ENCODE peak calls at places on chromosomes 16 and 17, in six cellular contexts. C, L, G, J, O and Y are unnamed samples.

GRCh38 chr17:44794699-44795413 is 35.2 kb downstream of the GJC1 start:
- DNase-seq in J (no peak), G (no peak), C (no peak), O (no peak), L (peak), Y (no peak)

GRCh38 chr17:16150251-16150859 is 65.0 kb downstream of the NCOR1 start:
- DNase-seq in G (no peak), C (no peak), J (no peak), O (no peak), L (peak), Y (peak)

GRCh38 chr17:39929657-39930407 is 2.3 kb downstream of the LRRC3C start:
- DNase-seq in L (no peak), G (no peak), O (no peak), C (no peak), J (no peak), Y (no peak)

GRCh38 chr16:68200120-68200783 is 35.7 kb downstream of the ESRP2 start:
- DNase-seq in O (no peak), L (no peak), C (no peak), G (no peak), J (no peak), Y (peak)

GRCh38 chr16:57383276-57384247 is 11.3 kb downstream of the CX3CL1 start:
- DNase-seq in L (no peak), O (no peak), C (no peak), J (no peak), G (no peak), Y (no peak)

GRCh38 chr16:2835638-2836493 is 5.8 kb downstream of the ZG16B start:
- DNase-seq in L (peak), O (peak), J (peak), C (no peak), G (peak), Y (no peak)

GRCh38 chr16:57485916-57486857 is at the start of gene DOK4:
- DNase-seq in O (peak), J (peak), C (peak), G (peak), L (no peak), Y (no peak)

GRCh38 chr17:29569245-29569950 is 897 bp downstream of the TP53I13 start:
- DNase-seq in G (no peak), L (no peak), J (no peak), C (no peak), O (peak), Y (no peak)

GRCh38 chr17:31838641-31839225 is 20.3 kb downstream of the COPRS start:
- DNase-seq in L (no peak), G (no peak), C (no peak), O (no peak), J (no peak), Y (no peak)

GRCh38 chr17:32944248-32945020 is 16.5 kb downstream of the TMEM98 start:
- DNase-seq in L (no peak), O (no peak), G (no peak), J (no peak), C (no peak), Y (no peak)

GRCh38 chr17:76204277-76204676 is 36.0 kb downstream of the RNF157 start:
- DNase-seq in J (no peak), L (no peak), G (no peak), C (no peak), O (no peak), Y (no peak)

GRCh38 chr17:80513892-80514291 is 30.7 kb upstream of the RPTOR start:
- DNase-seq in G (no peak), J (no peak), L (no peak), C (no peak), O (no peak), Y (no peak)

GRCh38 chr17:72502940-72503341 is 382.1 kb downstream of the SOX9 start:
- DNase-seq in G (no peak), L (no peak), C (no peak), J (no peak), O (no peak), Y (no peak)

GRCh38 chr17:12256380-12256995 is 235.8 kb downstream of the MAP2K4 start:
- DNase-seq in G (no peak), J (no peak), C (peak), O (no peak), L (peak), Y (peak)

GRCh38 chr17:7324438-7324779 is 4.7 kb downstream of the NEURL4 start:
- DNase-seq in C (no peak), L (no peak), J (no peak), O (no peak), G (no peak), Y (no peak)

GRCh38 chr17:41338961-41339485 is 11.6 kb downstream of the KRT33A start:
- DNase-seq in C (no peak), L (no peak), O (no peak), J (no peak), G (no peak), Y (no peak)

GRCh38 chr17:48890086-48890485 is 2.5 kb upstream of the ATP5MC1 start:
- DNase-seq in G (no peak), L (no peak), O (no peak), C (no peak), J (no peak), Y (no peak)

GRCh38 chr17:43442711-43443110 is 41.1 kb upstream of the DHX8 start:
- DNase-seq in C (no peak), O (no peak), G (no peak), L (no peak), J (no peak), Y (no peak)

GRCh38 chr17:65657251-65657828 is 95.9 kb upstream of the AXIN2 start:
- DNase-seq in J (no peak), O (no peak), L (no peak), C (no peak), G (no peak), Y (no peak)

GRCh38 chr16:1470543-1471251 is 4.1 kb downstream of the CLCN7 start:
- DNase-seq in G (no peak), O (no peak), C (no peak), L (no peak), J (peak), Y (no peak)

GRCh38 chr17:35901776-35902175 is 21.6 kb upstream of the CCL5 start:
- DNase-seq in L (no peak), J (no peak), C (no peak), G (no peak), O (no peak), Y (no peak)

GRCh38 chr16:3591991-3592390 is 14.8 kb upstream of the NLRC3 start:
- DNase-seq in L (no peak), C (no peak), G (no peak), J (no peak), O (no peak), Y (no peak)

GRCh38 chr17:45936610-45937009 is 42.3 kb downstream of the MAPT start:
- DNase-seq in G (no peak), O (no peak), C (no peak), J (no peak), L (no peak), Y (no peak)

GRCh38 chr17:49104511-49105074 is 28.0 kb upstream of the B4GALNT2 start:
- DNase-seq in O (no peak), L (no peak), C (no peak), J (no peak), G (no peak), Y (no peak)

GRCh38 chr17:78774456-78774855 is 7.6 kb downstream of the CYTH1 start:
- DNase-seq in O (no peak), C (no peak), J (no peak), G (no peak), L (no peak), Y (no peak)

DNA sequence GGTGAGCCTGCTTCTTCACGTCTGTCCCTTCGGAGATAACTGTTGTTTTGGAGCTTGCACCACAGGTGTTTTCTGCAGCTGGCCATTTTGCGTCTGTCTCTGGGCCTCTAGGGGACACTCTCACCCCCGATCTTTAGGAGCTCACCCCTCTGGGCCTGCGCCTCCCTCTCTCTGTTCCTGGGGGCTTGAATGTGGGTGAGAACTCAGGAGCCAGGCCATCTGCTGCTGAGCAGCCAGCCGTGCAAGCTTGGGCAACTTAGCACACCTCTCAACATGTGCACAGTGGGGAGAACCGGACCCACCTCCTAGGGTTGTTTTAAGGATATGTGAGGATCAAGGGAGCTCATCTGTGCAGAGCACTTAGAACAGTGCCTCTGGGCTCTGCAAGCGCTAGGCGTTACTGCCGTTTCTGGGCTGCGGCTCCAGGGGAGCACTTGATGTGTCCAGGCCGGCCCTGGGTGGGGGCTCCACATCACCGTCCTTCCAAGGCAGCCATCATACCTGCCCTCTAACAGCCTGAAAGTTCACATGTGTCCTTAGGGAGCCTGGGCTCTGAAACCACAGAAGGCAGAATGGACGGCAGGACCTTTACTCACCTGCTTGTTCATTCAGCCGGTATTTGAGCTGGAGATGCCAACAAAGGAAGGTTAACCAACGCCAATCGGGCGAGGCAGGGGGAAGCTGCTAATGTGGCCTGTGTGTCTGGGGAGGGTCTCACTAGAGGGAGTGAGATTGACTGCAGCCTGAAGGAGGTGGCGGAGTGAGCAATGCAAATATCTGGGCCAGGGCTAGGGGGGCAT is 66.3 kb downstream of the MRC2 start:
- DNase-seq in C (no peak), J (no peak), L (no peak), O (no peak), G (no peak), Y (no peak)
- TF ChIP-seq CTCF in C (no peak), J (no peak), L (no peak), O (no peak), G (no peak), Y (no peak)

DNA sequence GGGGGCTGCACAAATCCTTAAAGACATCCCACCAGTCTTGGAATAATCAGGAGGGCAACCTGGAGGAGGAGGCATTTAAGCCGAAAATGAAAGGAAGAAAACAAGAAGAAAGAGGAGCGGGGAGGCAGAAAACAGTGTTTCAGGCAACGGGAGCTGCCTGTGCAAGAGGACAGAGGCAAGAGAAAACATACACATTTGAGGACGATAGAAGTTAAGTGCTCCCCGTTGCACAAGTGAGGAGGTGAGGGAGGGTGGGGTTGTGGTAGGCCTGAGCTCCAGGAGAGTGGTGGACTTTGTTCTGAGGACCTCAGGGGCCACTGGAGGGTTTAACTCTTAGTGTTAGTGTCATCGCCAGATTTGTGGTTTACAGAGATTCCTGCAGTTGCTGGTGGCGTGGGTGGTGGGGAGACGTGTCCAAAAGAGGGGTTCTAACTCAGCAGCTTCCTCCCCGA is 27.6 kb upstream of the CIBAR2 start:
- DNase-seq in C (no peak), O (no peak), J (no peak), G (no peak), L (no peak), Y (no peak)
- H3K4me3 ChIP-seq in C (no peak), O (no peak), J (no peak), G (no peak), L (no peak), Y (no peak)

DNA sequence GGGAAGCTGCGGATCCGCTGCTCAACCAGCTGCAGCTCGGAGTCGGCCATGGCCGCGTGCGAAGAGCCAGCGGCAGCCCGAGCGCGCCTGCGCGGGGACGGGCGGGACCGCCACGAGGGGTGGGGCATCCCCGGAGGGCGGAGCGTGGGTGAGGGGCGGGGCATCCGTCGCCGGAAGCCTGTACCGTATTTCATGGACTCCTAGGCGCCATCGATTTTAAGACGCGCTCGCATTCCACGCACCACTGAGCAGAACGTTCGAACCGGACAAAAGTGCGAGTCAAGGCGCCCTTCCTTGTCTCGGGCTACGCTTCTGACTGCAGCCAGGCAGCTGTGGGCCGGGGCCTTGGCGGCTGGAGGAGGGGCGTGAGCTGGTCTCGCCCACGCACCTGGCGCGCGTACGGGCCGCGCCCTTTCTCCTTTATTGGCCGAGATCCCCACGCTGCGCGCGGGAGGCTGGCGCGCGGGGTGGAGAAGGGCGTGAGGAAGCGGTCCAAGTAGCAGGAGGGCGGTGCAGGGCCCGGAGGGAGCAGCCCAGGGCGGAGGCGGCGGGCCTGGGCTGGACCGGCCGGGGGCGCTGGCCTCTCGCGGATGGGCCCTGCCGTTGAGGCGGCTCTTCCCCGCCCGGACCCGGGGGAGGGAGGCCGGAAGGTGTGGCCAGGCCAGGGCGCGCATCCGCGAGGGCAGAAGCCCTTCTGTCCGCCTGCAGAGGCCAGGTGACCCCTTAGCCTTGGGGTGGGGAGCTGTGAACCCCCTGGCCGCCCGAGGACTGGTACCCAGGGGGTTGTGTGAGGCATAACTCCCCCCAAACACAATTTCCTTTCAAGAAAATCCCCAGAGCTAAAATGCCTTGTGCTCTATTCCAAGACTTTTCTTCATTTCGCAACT is at the start of gene APRT:
- DNase-seq in O (peak), C (peak), J (peak), L (peak), G (peak), Y (peak)
- TF ChIP-seq CTCF in O (peak), C (peak), J (peak), L (peak), G (no peak), Y (peak)

GRCh38 chr16:85988306-85988705 is 89.3 kb downstream of the IRF8 start:
- DNase-seq in C (no peak), G (no peak), O (no peak), J (no peak), L (no peak), Y (no peak)
- H3K4me3 ChIP-seq in C (no peak), G (no peak), O (no peak), J (no peak), L (no peak), Y (no peak)

GRCh38 chr16:13919330-13919682 is 648 bp upstream of the ERCC4 start:
- DNase-seq in L (peak), J (no peak), C (peak), G (no peak), O (no peak), Y (no peak)
- TF ChIP-seq CTCF in L (no peak), J (no peak), C (no peak), G (no peak), O (no peak), Y (peak)

GRCh38 chr17:17443173-17443572 is 33.6 kb upstream of the MED9 start:
- DNase-seq in C (no peak), O (no peak), G (no peak), L (no peak), J (no peak), Y (no peak)
- H3K4me3 ChIP-seq in C (no peak), O (no peak), G (peak), L (no peak), J (no peak), Y (no peak)

GRCh38 chr16:29314292-29314934 is 92.1 kb downstream of the NPIPB11 start:
- DNase-seq in O (no peak), L (no peak), J (peak), G (no peak), C (no peak), Y (no peak)

GRCh38 chr16:29315046-29315445 is 91.5 kb downstream of the NPIPB11 start:
- DNase-seq in J (no peak), C (no peak), G (no peak), L (no peak), O (no peak), Y (no peak)

GRCh38 chr16:29317269-29317668 is 89.2 kb downstream of the NPIPB11 start:
- DNase-seq in C (no peak), L (no peak), J (no peak), O (no peak), G (no peak), Y (no peak)

GRCh38 chr16:29316673-29317237 is 89.8 kb downstream of the NPIPB11 start:
- DNase-seq in J (no peak), C (no peak), L (no peak), O (no peak), G (no peak), Y (no peak)

GRCh38 chr16:29315916-29316517 is 90.5 kb downstream of the NPIPB11 start:
- DNase-seq in J (no peak), C (no peak), L (no peak), G (no peak), O (no peak), Y (no peak)
- TF ChIP-seq CTCF in J (no peak), C (no peak), L (peak), G (no peak), O (peak), Y (peak)

GRCh38 chr17:74971069-74971841 is 1.3 kb downstream of the HID1 start:
- DNase-seq in C (no peak), L (no peak), G (no peak), O (no peak), J (no peak), Y (no peak)
- H3K4me3 ChIP-seq in C (no peak), L (peak), G (peak), O (peak), J (peak), Y (peak)

GRCh38 chr17:13822671-13823070 is 220.9 kb upstream of the HS3ST3A1 start:
- DNase-seq in J (no peak), O (no peak), L (no peak), G (no peak), C (no peak), Y (no peak)
- TF ChIP-seq CTCF in J (no peak), O (no peak), L (no peak), G (no peak), C (no peak), Y (no peak)